ENCODE peak calls at places on chromosomes 1 and 21, in four cellular contexts. B, G, O and L are unnamed samples.

GRCh38 chr1:85200367-85200869 is 398 bp downstream of the SYDE2 start:
- DNase-seq in G (no peak), B (peak; percentile 41), O (peak; percentile 7), L (peak; percentile 52)

GRCh38 chr1:89525169-89525855 is 683 bp downstream of the LRRC8B start:
- DNase-seq in G (peak; percentile 67), B (peak; percentile 54), O (peak; percentile 25), L (peak; percentile 25)

GRCh38 chr1:2230781-2231666 is 2.9 kb downstream of the SKI start:
- DNase-seq in B (no peak), G (no peak), O (peak; percentile 75), L (no peak)

GRCh38 chr1:185050823-185051451 is 5.6 kb downstream of the RNF2 start:
- DNase-seq in G (no peak), B (no peak), O (no peak), L (no peak)

GRCh38 chr1:192580351-192580962 is 4.9 kb downstream of the RGS1 start:
- DNase-seq in B (no peak), O (no peak), G (peak; percentile 42), L (no peak)

GRCh38 chr1:243568793-243569192 is 281.2 kb downstream of the AKT3 start:
- DNase-seq in G (no peak), B (no peak), O (no peak), L (no peak)

GRCh38 chr1:171379846-171380245 is 65.9 kb downstream of the FMO4 start:
- DNase-seq in B (no peak), G (no peak), O (no peak), L (no peak)

GRCh38 chr1:231507476-231508355 is 20.8 kb upstream of the TSNAX start:
- DNase-seq in B (no peak), G (no peak), O (no peak), L (no peak)

GRCh38 chr1:206535853-206536188 is 28.5 kb downstream of the RASSF5 start:
- DNase-seq in G (peak; percentile 80), O (no peak), B (no peak), L (no peak)

GRCh38 chr1:95208876-95209275 is 25.1 kb upstream of the RWDD3 start:
- DNase-seq in O (no peak), G (no peak), B (no peak), L (no peak)
- TF ChIP-seq CTCF in O (no peak), G (no peak), B (no peak), L (no peak)

DNA sequence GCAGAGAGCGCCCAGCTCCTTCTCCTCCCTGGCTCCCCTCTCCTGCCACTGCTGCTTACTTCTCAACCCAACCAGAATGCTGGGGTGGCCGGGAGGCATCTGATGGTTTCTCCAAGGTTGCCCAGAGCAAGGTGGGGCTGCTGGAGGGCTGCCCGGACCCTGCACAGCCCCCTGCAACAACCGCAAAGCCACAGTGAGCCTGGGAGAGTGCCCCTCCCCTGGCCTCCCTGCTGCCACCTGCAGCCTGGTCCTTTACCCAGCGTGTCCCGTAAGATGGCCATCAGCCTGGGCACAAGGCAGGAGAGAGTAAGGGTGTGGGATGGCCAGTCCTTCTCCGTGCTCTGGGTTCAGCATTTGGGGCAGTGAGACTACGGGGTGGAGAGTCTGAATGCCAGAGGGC is 17.0 kb downstream of the MX2 start:
- DNase-seq in G (no peak), B (no peak), O (no peak), L (no peak)
- TF ChIP-seq CTCF in G (no peak), B (no peak), O (no peak), L (no peak)

GRCh38 chr1:5415621-5416020 is 576.6 kb downstream of the NPHP4 start:
- DNase-seq in B (no peak), O (no peak), G (no peak), L (no peak)
- TF ChIP-seq CTCF in B (no peak), O (no peak), G (no peak), L (no peak)

GRCh38 chr1:6393400-6394187 is at the start of gene ACOT7:
- DNase-seq in G (peak; percentile 84), B (peak; percentile 97), O (peak; percentile 85), L (peak; percentile 77)
- TF ChIP-seq CTCF in G (no peak), B (no peak), O (no peak), L (peak; percentile 26)

GRCh38 chr21:35780983-35781382 is 279.3 kb downstream of the SETD4 start:
- DNase-seq in O (no peak), B (no peak), G (no peak), L (no peak)
- TF ChIP-seq CTCF in O (no peak), B (no peak), G (no peak), L (no peak)

GRCh38 chr1:18109756-18110597 is 2.4 kb downstream of the IGSF21 start:
- DNase-seq in O (no peak), G (peak; percentile 18), B (no peak), L (no peak)
- TF ChIP-seq CTCF in O (no peak), G (no peak), B (no peak), L (peak; percentile 54)

DNA sequence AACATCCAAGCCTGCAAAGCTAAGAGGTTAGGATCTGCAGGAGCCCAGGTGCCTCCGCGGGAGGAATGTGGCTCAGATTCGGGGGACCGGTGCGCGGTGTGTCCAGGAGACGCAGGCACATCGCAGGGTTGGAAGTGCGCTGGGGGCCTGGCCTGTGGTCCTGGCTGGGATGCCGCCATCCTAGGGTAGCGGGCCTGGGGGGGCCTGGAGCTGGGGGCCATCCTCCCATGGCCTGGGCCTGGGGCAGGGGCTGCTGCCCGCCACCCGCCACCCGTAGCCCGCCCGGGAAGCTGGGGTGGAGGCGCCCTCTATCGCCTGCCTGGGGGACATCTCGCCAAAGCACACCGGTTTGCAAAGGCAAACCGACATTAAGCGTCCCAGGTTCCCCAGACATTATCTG is 170.6 kb upstream of the ARHGEF16 start:
- DNase-seq in O (no peak), G (peak; percentile 39), B (no peak), L (peak; percentile 55)
- TF ChIP-seq CTCF in O (no peak), G (peak; percentile 35), B (peak; percentile 24), L (peak; percentile 71)

GRCh38 chr21:46347791-46348381 is 23.9 kb downstream of the PCNT start:
- DNase-seq in B (no peak), G (no peak), O (no peak), L (no peak)
- TF ChIP-seq CTCF in B (no peak), G (no peak), O (no peak), L (no peak)